ENCODE peak calls at places on chromosomes 16 and 17, in five cellular contexts. F is lung, Z is transverse colon, C is kidney epithelial cell, T is endothelial cell of umbilical vein. K is an unnamed sample.

GRCh38 chr16:15960124-15960971 is 10.9 kb downstream of the ABCC1 start:
- DNase-seq in F (no peak), Z (no peak), C (no peak), T (peak; percentile 83), K (no peak)

GRCh38 chr17:20203761-20204263 is 194.7 kb downstream of the SPECC1 start:
- DNase-seq in F (no peak), Z (no peak), C (peak; percentile 75), T (no peak), K (no peak)

GRCh38 chr17:49438439-49438861 is 23.8 kb upstream of the PHB1 start:
- DNase-seq in F (no peak), Z (no peak), C (no peak), T (no peak), K (no peak)

GRCh38 chr16:86995456-86995855 is 321.7 kb downstream of the C16orf95 start:
- DNase-seq in F (no peak), Z (no peak), C (no peak), T (no peak), K (no peak)

GRCh38 chr16:24504467-24505345 is 34.7 kb upstream of the RBBP6 start:
- DNase-seq in F (peak; percentile 50), Z (peak; percentile 38), C (peak; percentile 7), T (peak; percentile 67), K (peak; percentile 66)

GRCh38 chr16:2692251-2692947 is 10.1 kb downstream of the KCTD5 start:
- DNase-seq in F (no peak), Z (no peak), C (no peak), T (no peak), K (no peak)

GRCh38 chr16:5006348-5007193 is 27.2 kb downstream of the NAGPA start:
- DNase-seq in F (no peak), Z (no peak), C (no peak), T (no peak), K (no peak)

GRCh38 chr17:81535480-81536298 is 7.5 kb downstream of the FSCN2 start:
- DNase-seq in F (no peak), Z (no peak), C (no peak), T (no peak), K (no peak)

GRCh38 chr16:80202831-80203230 is 338.0 kb upstream of the DYNLRB2 start:
- DNase-seq in F (no peak), Z (no peak), C (no peak), T (no peak), K (peak; percentile 78)

GRCh38 chr17:13575466-13575865 is 26.3 kb downstream of the HS3ST3A1 start:
- DNase-seq in F (no peak), Z (no peak), C (no peak), T (no peak), K (no peak)

GRCh38 chr17:50269477-50270429 is 4.5 kb upstream of the TMEM92 start:
- DNase-seq in F (peak; percentile 78), Z (peak; percentile 73), C (no peak), T (peak; percentile 51), K (peak; percentile 58)

GRCh38 chr16:73179671-73180370 is 131.9 kb upstream of the ZFHX3 start:
- DNase-seq in F (no peak), Z (no peak), C (no peak), T (no peak), K (no peak)

GRCh38 chr16:78763821-78764440 is 664.5 kb downstream of the WWOX start:
- DNase-seq in F (no peak), Z (no peak), C (no peak), T (no peak), K (no peak)

GRCh38 chr17:72422505-72423285 is 301.9 kb downstream of the SOX9 start:
- DNase-seq in F (peak; percentile 49), Z (peak; percentile 59), C (peak; percentile 96), T (peak; percentile 6), K (peak; percentile 55)

GRCh38 chr17:48439473-48439872 is 9.5 kb upstream of the SKAP1 start:
- DNase-seq in F (no peak), Z (no peak), C (no peak), T (no peak), K (no peak)

GRCh38 chr17:27755706-27756466 is 44.4 kb downstream of the NOS2 start:
- DNase-seq in F (no peak), Z (no peak), C (no peak), T (no peak), K (no peak)

GRCh38 chr17:60664022-60664421 is 13.6 kb upstream of the BCAS3 start:
- DNase-seq in F (no peak), Z (no peak), C (no peak), T (no peak), K (peak; percentile 6)

GRCh38 chr16:49964316-49964715 is 60.7 kb upstream of the CNEP1R1 start:
- DNase-seq in F (no peak), Z (no peak), C (no peak), T (no peak), K (no peak)

GRCh38 chr17:62797959-62798358 is 10.2 kb downstream of the MARCHF10 start:
- DNase-seq in F (no peak), Z (no peak), C (no peak), T (no peak), K (no peak)

GRCh38 chr17:7047566-7047965 is 3.7 kb upstream of the SLC16A11 start:
- DNase-seq in F (no peak), Z (no peak), C (no peak), T (no peak), K (no peak)

GRCh38 chr17:61584866-61585265 is 6.2 kb downstream of the NACA2 start:
- DNase-seq in F (no peak), Z (no peak), C (no peak), T (no peak), K (no peak)

GRCh38 chr17:37791434-37791833 is 46.6 kb upstream of the HNF1B start:
- DNase-seq in F (no peak), Z (peak; percentile 37), C (peak; percentile 71), T (peak; percentile 7), K (peak; percentile 20)

GRCh38 chr17:68491864-68492263 is 20.4 kb upstream of the PRKAR1A start:
- DNase-seq in F (peak; percentile 55), Z (peak; percentile 45), C (no peak), T (no peak), K (peak; percentile 35)

GRCh38 chr16:1793578-1794220 is at the start of gene IGFALS:
- DNase-seq in F (no peak), Z (no peak), C (no peak), T (no peak), K (no peak)

GRCh38 chr17:58331815-58332719 is 3.5 kb upstream of the TSPOAP1 start:
- DNase-seq in F (peak; percentile 74), Z (peak; percentile 84), C (no peak), T (no peak), K (no peak)

GRCh38 chr16:82987767-82988166 is 361.0 kb downstream of the CDH13 start:
- DNase-seq in F (no peak), Z (no peak), C (peak; percentile 5), T (no peak), K (peak; percentile 54)

GRCh38 chr16:1428511-1428910 is 2.4 kb upstream of the PERCC1 start:
- DNase-seq in F (no peak), Z (no peak), C (no peak), T (peak; percentile 36), K (no peak)

GRCh38 chr17:40949406-40949805 is 12.0 kb upstream of the KRT23 start:
- DNase-seq in F (no peak), Z (no peak), C (no peak), T (no peak), K (no peak)

GRCh38 chr17:58741121-58741625 is 14.5 kb upstream of the PPM1E start:
- DNase-seq in F (no peak), Z (no peak), C (no peak), T (no peak), K (peak; percentile 97)

GRCh38 chr16:4511441-4512082 is 27.0 kb downstream of the CDIP1 start:
- DNase-seq in F (peak; percentile 36), Z (peak; percentile 56), C (no peak), T (peak; percentile 61), K (peak; percentile 51)

GRCh38 chr17:40453881-40454630 is 10.8 kb downstream of the IGFBP4 start:
- DNase-seq in F (no peak), Z (no peak), C (no peak), T (no peak), K (no peak)

GRCh38 chr17:50218771-50219315 is 17.4 kb upstream of the COL1A1 start:
- DNase-seq in F (no peak), Z (no peak), C (peak; percentile 86), T (no peak), K (peak; percentile 81)

DNA sequence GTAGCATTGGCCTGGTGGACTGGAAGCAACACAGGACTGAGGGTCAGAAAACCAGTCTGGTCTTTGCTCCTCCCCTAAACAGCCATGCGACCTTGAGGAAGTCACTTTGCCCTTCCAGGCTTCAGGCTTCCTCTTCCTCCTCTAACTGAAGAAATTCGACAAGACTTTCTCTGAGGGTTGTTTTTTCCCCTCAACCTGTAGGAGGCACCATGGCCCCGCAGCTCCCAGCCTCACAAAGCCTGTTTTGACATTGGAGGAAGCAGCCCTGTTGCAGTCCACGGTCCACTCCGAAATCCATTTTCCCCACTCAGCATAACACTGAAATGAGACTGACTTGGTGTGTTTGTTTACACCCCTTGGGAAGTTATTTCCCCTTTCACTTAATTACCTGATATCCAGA is 41.2 kb upstream of the PIRT start:
- DNase-seq in F (no peak), Z (peak; percentile 59), C (no peak), T (no peak), K (peak; percentile 0)
- TF ChIP-seq CTCF in F (no peak), Z (peak; percentile 29), C (peak; percentile 31), T (no peak), K (peak; percentile 35)

DNA sequence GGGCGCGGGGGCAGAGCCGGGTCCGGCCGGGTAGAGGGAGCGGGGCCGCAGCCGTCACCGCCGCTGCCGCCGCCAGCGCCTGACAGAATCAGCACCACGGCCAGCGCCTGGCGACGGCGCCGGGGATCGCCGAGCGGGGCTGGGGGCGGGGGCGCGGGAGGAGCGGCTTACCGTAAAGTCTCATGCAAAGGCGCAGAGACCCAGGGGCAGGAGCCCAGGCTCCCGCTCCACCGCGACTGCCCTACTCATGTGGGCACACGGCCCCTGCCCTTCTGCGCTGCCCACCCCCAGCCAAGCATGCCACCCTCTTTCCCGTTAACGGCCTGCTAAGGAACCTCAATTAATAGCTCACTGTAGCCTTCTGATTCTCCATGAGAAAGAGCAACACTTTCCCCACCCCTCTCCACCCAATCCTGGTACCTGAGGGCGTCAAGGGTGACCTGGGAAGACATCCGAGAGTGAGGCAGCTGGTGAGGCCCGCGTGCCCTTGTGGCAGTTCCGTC is at the start of gene SEZ6:
- DNase-seq in F (peak; percentile 67), Z (peak; percentile 37), C (no peak), T (peak; percentile 52), K (no peak)
- H3K27me3 ChIP-seq in F (peaks cover 13% of the 10 kb centered on the region), Z (peaks cover 76% of the 10 kb centered on the region), C (peaks cover 66% of the 10 kb centered on the region), T (peaks cover 43% of the 10 kb centered on the region), K (peaks cover 25% of the 10 kb centered on the region)

GRCh38 chr16:30429678-30430427 is at the start of gene DCTPP1:
- DNase-seq in F (peak; percentile 96), Z (peak; percentile 97), C (peak; percentile 98), T (peak; percentile 97), K (peak; percentile 99)

GRCh38 chr16:30429418-30429677 is 482 bp downstream of the DCTPP1 start:
- DNase-seq in F (no peak), Z (no peak), C (no peak), T (no peak), K (no peak)

GRCh38 chr16:30428055-30428454 is 1.8 kb downstream of the DCTPP1 start:
- DNase-seq in F (no peak), Z (no peak), C (no peak), T (no peak), K (no peak)

GRCh38 chr16:30434852-30435251 is 5.0 kb upstream of the DCTPP1 start:
- DNase-seq in F (no peak), Z (no peak), C (no peak), T (no peak), K (peak; percentile 76)

GRCh38 chr16:30430428-30430970 is 669 bp upstream of the DCTPP1 start:
- DNase-seq in F (no peak), Z (no peak), C (no peak), T (no peak), K (no peak)
- TF ChIP-seq CTCF in F (no peak), Z (no peak), C (no peak), T (no peak), K (no peak)

GRCh38 chr17:83099570-83100181 is 20.3 kb downstream of the METRNL start:
- DNase-seq in F (no peak), Z (peak; percentile 33), C (no peak), T (no peak), K (no peak)
- H3K27me3 ChIP-seq in F (no peaks in the 10 kb centered on the region), Z (peaks cover 20% of the 10 kb centered on the region), C (peaks cover 20% of the 10 kb centered on the region), T (no peaks in the 10 kb centered on the region), K (peaks cover 20% of the 10 kb centered on the region)

K was measured in bronchial epithelial cell.